ENCODE peak calls at places on chromosomes 11 and 22, in seven cellular contexts. One of them, this sample, is unnamed.

GRCh38 chr11:126426126-126426525 is 70.6 kb downstream of the ST3GAL4 start:
- DNase-seq in GM12878: no peak
- DNase-seq in HepG2: no peak
- DNase-seq in K562: no peak
- DNase-seq in GM12892: no peak
- DNase-seq in H1: no peak
- DNase-seq in SK-N-SH: no peak
- DNase-seq in this sample: no peak

GRCh38 chr22:50186181-50186731 is 543 bp downstream of the TRABD start:
- DNase-seq in GM12878: no peak
- DNase-seq in HepG2: no peak
- DNase-seq in K562: peak
- DNase-seq in GM12892: no peak
- DNase-seq in H1: no peak
- DNase-seq in SK-N-SH: peak
- DNase-seq in this sample: no peak

GRCh38 chr11:25566298-25567200 is 765.4 kb upstream of the ANO3 start:
- DNase-seq in GM12878: no peak
- DNase-seq in HepG2: no peak
- DNase-seq in K562: no peak
- DNase-seq in GM12892: no peak
- DNase-seq in H1: no peak
- DNase-seq in SK-N-SH: no peak
- DNase-seq in this sample: no peak

GRCh38 chr11:59247535-59248227 is 35.0 kb upstream of the MPEG1 start:
- DNase-seq in GM12878: no peak
- DNase-seq in HepG2: no peak
- DNase-seq in K562: no peak
- DNase-seq in GM12892: no peak
- DNase-seq in H1: no peak
- DNase-seq in SK-N-SH: no peak
- DNase-seq in this sample: no peak

GRCh38 chr22:45548991-45549736 is 46.5 kb downstream of the FBLN1 start:
- DNase-seq in GM12878: no peak
- DNase-seq in HepG2: no peak
- DNase-seq in K562: peak
- DNase-seq in GM12892: no peak
- DNase-seq in H1: no peak
- DNase-seq in SK-N-SH: no peak
- DNase-seq in this sample: no peak

GRCh38 chr22:23029521-23030228 is 40.6 kb upstream of the GNAZ start:
- DNase-seq in GM12878: no peak
- DNase-seq in HepG2: no peak
- DNase-seq in K562: no peak
- DNase-seq in GM12892: no peak
- DNase-seq in H1: no peak
- DNase-seq in SK-N-SH: no peak
- DNase-seq in this sample: no peak

GRCh38 chr22:42721045-42721434 is 370 bp upstream of the A4GALT start:
- DNase-seq in GM12878: no peak
- DNase-seq in HepG2: no peak
- DNase-seq in K562: no peak
- DNase-seq in GM12892: no peak
- DNase-seq in H1: no peak
- DNase-seq in SK-N-SH: no peak
- DNase-seq in this sample: no peak

GRCh38 chr22:41702763-41703162 is 3.5 kb downstream of the MEI1 start:
- DNase-seq in GM12878: no peak
- DNase-seq in HepG2: no peak
- DNase-seq in K562: no peak
- DNase-seq in GM12892: no peak
- DNase-seq in H1: no peak
- DNase-seq in SK-N-SH: no peak
- DNase-seq in this sample: no peak

GRCh38 chr11:131612576-131612975 is 242.2 kb downstream of the NTM start:
- DNase-seq in GM12878: no peak
- DNase-seq in HepG2: no peak
- DNase-seq in K562: no peak
- DNase-seq in GM12892: no peak
- DNase-seq in H1: no peak
- DNase-seq in SK-N-SH: no peak
- DNase-seq in this sample: no peak

GRCh38 chr11:63567044-63567840 is 4.1 kb upstream of the PLAAT2 start:
- DNase-seq in GM12878: peak
- DNase-seq in HepG2: peak
- DNase-seq in K562: peak
- DNase-seq in GM12892: no peak
- DNase-seq in H1: no peak
- DNase-seq in SK-N-SH: no peak
- DNase-seq in this sample: no peak

GRCh38 chr11:131295986-131296385 is 74.4 kb upstream of the NTM start:
- DNase-seq in GM12878: no peak
- DNase-seq in HepG2: no peak
- DNase-seq in K562: no peak
- DNase-seq in GM12892: no peak
- DNase-seq in H1: no peak
- DNase-seq in SK-N-SH: no peak
- DNase-seq in this sample: no peak

GRCh38 chr11:18698341-18699268 is at the start of gene TMEM86A:
- DNase-seq in GM12878: no peak
- DNase-seq in HepG2: peak
- DNase-seq in K562: peak
- DNase-seq in GM12892: peak
- DNase-seq in H1: no peak
- DNase-seq in SK-N-SH: peak
- DNase-seq in this sample: peak

GRCh38 chr11:18697581-18697980 is 998 bp upstream of the TMEM86A start:
- DNase-seq in GM12878: no peak
- DNase-seq in HepG2: no peak
- DNase-seq in K562: no peak
- DNase-seq in GM12892: no peak
- DNase-seq in H1: no peak
- DNase-seq in SK-N-SH: no peak
- DNase-seq in this sample: no peak

GRCh38 chr11:18699269-18699596 is 654 bp downstream of the TMEM86A start:
- DNase-seq in GM12878: no peak
- DNase-seq in HepG2: no peak
- DNase-seq in K562: no peak
- DNase-seq in GM12892: no peak
- DNase-seq in H1: no peak
- DNase-seq in SK-N-SH: peak
- DNase-seq in this sample: no peak

GRCh38 chr11:18699848-18700261 is 1.3 kb downstream of the TMEM86A start:
- DNase-seq in GM12878: no peak
- DNase-seq in HepG2: no peak
- DNase-seq in K562: no peak
- DNase-seq in GM12892: no peak
- DNase-seq in H1: no peak
- DNase-seq in SK-N-SH: no peak
- DNase-seq in this sample: no peak

DNA sequence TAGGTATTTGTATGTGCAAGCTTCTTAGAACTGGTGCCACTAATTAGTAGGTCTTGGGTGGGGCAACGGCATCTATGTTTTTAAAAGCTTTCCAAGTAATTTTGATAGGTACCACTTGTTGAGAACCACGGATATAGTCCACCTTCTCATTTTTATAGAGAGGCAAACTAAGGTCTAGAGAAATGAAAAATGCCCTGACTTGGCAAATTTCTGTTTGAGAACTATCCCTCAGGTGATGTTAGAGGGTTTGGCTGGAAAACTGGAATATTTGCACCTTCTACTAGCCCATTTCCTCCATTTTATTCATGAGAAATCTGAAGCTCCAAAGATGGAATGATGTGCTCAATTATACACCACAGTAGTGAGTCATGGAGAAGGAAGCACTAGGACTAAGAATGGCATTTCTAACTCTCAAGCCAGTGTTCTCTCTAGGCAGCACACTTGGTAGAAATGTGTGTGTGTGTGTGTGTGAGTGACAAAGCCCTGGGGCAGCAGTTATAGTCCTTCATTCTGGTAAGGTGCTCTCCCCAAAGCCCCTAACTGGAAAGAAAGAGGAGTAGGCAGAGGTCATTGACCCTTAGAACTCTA is 1.8 kb upstream of the TMEM86A start:
- DNase-seq in GM12878: no peak
- DNase-seq in HepG2: no peak
- DNase-seq in K562: no peak
- DNase-seq in GM12892: no peak
- DNase-seq in H1: no peak
- DNase-seq in SK-N-SH: no peak
- DNase-seq in this sample: no peak
- TF ChIP-seq TAF1 in GM12878: no peak
- TF ChIP-seq TAF1 in HepG2: no peak
- TF ChIP-seq TAF1 in K562: no peak
- TF ChIP-seq TAF1 in GM12892: no peak
- TF ChIP-seq TAF1 in H1: no peak
- TF ChIP-seq TAF1 in SK-N-SH: no peak
- TF ChIP-seq TAF1 in this sample: no peak

GRCh38 chr11:5621580-5621979 is 3.2 kb upstream of the TRIM34 start:
- DNase-seq in GM12878: no peak
- DNase-seq in HepG2: no peak
- DNase-seq in K562: no peak
- DNase-seq in GM12892: no peak
- DNase-seq in H1: no peak
- DNase-seq in SK-N-SH: no peak
- DNase-seq in this sample: no peak

GRCh38 chr11:5626191-5626590 is 1.4 kb downstream of the TRIM34 start:
- DNase-seq in GM12878: no peak
- DNase-seq in HepG2: no peak
- DNase-seq in K562: no peak
- DNase-seq in GM12892: no peak
- DNase-seq in H1: no peak
- DNase-seq in SK-N-SH: no peak
- DNase-seq in this sample: no peak

GRCh38 chr11:5622802-5623201 is 2.0 kb upstream of the TRIM34 start:
- DNase-seq in GM12878: no peak
- DNase-seq in HepG2: peak
- DNase-seq in K562: no peak
- DNase-seq in GM12892: no peak
- DNase-seq in H1: no peak
- DNase-seq in SK-N-SH: no peak
- DNase-seq in this sample: no peak

GRCh38 chr11:5625281-5625680 is 480 bp downstream of the TRIM34 start:
- DNase-seq in GM12878: no peak
- DNase-seq in HepG2: no peak
- DNase-seq in K562: no peak
- DNase-seq in GM12892: no peak
- DNase-seq in H1: no peak
- DNase-seq in SK-N-SH: no peak
- DNase-seq in this sample: no peak

GRCh38 chr11:5624489-5625278 is at the start of gene TRIM34:
- DNase-seq in GM12878: peak
- DNase-seq in HepG2: no peak
- DNase-seq in K562: peak
- DNase-seq in GM12892: peak
- DNase-seq in H1: no peak
- DNase-seq in SK-N-SH: no peak
- DNase-seq in this sample: peak
- TF ChIP-seq TAF1 in GM12878: peak
- TF ChIP-seq TAF1 in HepG2: no peak
- TF ChIP-seq TAF1 in K562: no peak
- TF ChIP-seq TAF1 in GM12892: peak
- TF ChIP-seq TAF1 in H1: no peak
- TF ChIP-seq TAF1 in SK-N-SH: no peak
- TF ChIP-seq TAF1 in this sample: peak

DNA sequence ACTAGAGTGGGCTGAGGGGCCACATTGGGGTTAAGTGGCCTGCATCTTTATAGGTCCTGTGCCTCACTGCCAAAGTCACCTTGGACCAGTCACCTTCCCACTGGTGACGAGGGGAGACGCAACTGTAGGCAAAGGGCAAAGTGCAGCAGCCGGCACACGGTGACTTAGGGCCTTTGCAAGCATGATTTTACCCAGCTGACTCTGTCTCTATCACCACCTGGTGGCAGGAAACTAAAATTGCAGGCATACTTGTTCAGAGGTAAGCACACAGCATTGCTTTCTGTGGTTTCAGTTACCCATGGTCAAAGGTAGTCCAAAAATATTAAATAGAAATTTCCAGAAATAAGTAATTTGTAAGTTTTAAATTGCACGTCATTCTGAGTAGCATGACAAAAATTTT is 1164.4 kb downstream of the BRD1 start:
- DNase-seq in GM12878: no peak
- DNase-seq in HepG2: peak
- DNase-seq in K562: peak
- DNase-seq in GM12892: no peak
- DNase-seq in H1: no peak
- DNase-seq in SK-N-SH: no peak
- DNase-seq in this sample: no peak
- TF ChIP-seq TAF1 in GM12878: no peak
- TF ChIP-seq TAF1 in HepG2: no peak
- TF ChIP-seq TAF1 in K562: no peak
- TF ChIP-seq TAF1 in GM12892: no peak
- TF ChIP-seq TAF1 in H1: no peak
- TF ChIP-seq TAF1 in SK-N-SH: no peak
- TF ChIP-seq TAF1 in this sample: no peak

GRCh38 chr22:35537252-35537651 is 3.4 kb upstream of the RASD2 start:
- DNase-seq in GM12878: no peak
- DNase-seq in HepG2: no peak
- DNase-seq in K562: no peak
- DNase-seq in GM12892: no peak
- DNase-seq in H1: no peak
- DNase-seq in SK-N-SH: no peak
- DNase-seq in this sample: no peak

GRCh38 chr22:35540600-35541253 is at the start of gene RASD2:
- DNase-seq in GM12878: no peak
- DNase-seq in HepG2: no peak
- DNase-seq in K562: no peak
- DNase-seq in GM12892: no peak
- DNase-seq in H1: no peak
- DNase-seq in SK-N-SH: no peak
- DNase-seq in this sample: peak

GRCh38 chr22:35539910-35540599 is 576 bp upstream of the RASD2 start:
- DNase-seq in GM12878: no peak
- DNase-seq in HepG2: no peak
- DNase-seq in K562: peak
- DNase-seq in GM12892: peak
- DNase-seq in H1: no peak
- DNase-seq in SK-N-SH: peak
- DNase-seq in this sample: peak

GRCh38 chr22:35539487-35539886 is 1.1 kb upstream of the RASD2 start:
- DNase-seq in GM12878: no peak
- DNase-seq in HepG2: no peak
- DNase-seq in K562: no peak
- DNase-seq in GM12892: no peak
- DNase-seq in H1: no peak
- DNase-seq in SK-N-SH: no peak
- DNase-seq in this sample: no peak

DNA sequence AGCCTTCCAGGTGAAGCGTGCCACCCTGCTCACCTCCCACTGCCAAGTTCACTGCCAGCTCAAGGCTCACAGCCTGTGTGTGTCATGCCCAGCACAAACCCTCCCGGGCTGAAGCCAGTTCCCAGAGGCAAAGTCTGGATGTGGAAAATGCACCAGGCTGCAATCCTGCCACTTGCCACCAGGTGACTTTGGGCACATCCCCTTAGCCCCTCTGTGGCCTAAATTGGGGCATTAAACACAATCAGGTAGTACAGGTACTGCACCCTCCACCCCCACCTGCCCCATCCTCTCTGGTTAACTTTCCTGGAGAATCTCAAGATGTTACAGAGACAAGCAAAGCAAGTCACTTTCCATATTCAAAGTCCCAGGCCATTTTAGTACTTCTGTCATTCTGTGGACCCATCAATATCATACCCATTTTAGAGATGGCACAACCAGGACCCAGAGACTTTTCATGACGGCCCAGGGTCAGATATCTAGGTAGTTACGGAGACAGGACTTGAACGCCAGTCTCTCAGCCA is 1.8 kb upstream of the RASD2 start:
- DNase-seq in GM12878: no peak
- DNase-seq in HepG2: no peak
- DNase-seq in K562: peak
- DNase-seq in GM12892: no peak
- DNase-seq in H1: no peak
- DNase-seq in SK-N-SH: peak
- DNase-seq in this sample: no peak
- TF ChIP-seq TAF1 in GM12878: no peak
- TF ChIP-seq TAF1 in HepG2: no peak
- TF ChIP-seq TAF1 in K562: no peak
- TF ChIP-seq TAF1 in GM12892: no peak
- TF ChIP-seq TAF1 in H1: no peak
- TF ChIP-seq TAF1 in SK-N-SH: no peak
- TF ChIP-seq TAF1 in this sample: no peak